ENCODE peak calls at places on chromosome 19, in five cellular contexts. I is fibroblast of lung; S is amniotic stem cell; F is activated naive CD8-positive, alpha-beta T cell treated with anti-CD3 and anti-CD28 coated beads, Interleukin-2, amount 50 U/mL, for 24 hours; V is stimulated activated CD4-positive, alpha-beta T cell treated with anti-CD3 and anti-CD28 coated beads, Interleukin-1b, Interleukin-23, amount 100 ng/mL, for 24 hours. G is an unnamed sample.

GRCh38 chr19:17837972-17838371 is 9.8 kb downstream of the JAK3 start:
- DNase-seq in I (no peak), F (no peak), S (no peak), V (no peak), G (no peak)

GRCh38 chr19:6425732-6426686 is 1.4 kb upstream of the KHSRP start:
- DNase-seq in V (no peak), F (no peak), S (no peak), I (no peak), G (no peak)

GRCh38 chr19:50510700-50511068 is 307 bp downstream of the JOSD2 start:
- DNase-seq in F (no peak), I (no peak), S (no peak), V (no peak), G (no peak)

GRCh38 chr19:42255766-42256750 is 1.1 kb upstream of the ERF start:
- DNase-seq in I (peak; percentile 39), S (no peak), V (no peak), F (peak; percentile 17), G (no peak)

GRCh38 chr19:35742121-35742724 is at the start of gene IGFLR1:
- DNase-seq in F (peak; percentile 86), V (peak; percentile 60), S (no peak), I (no peak), G (peak; percentile 88)

GRCh38 chr19:49145485-49146407 is 9.4 kb downstream of the HRC start:
- DNase-seq in F (peak; percentile 88), V (peak; percentile 69), I (peak; percentile 75), S (no peak), G (peak; percentile 67)

GRCh38 chr19:40716031-40716654 is 543 bp downstream of the COQ8B start:
- DNase-seq in V (peak; percentile 51), I (no peak), S (peak; percentile 89), F (peak; percentile 78), G (no peak)

GRCh38 chr19:57465680-57466381 is 8.9 kb upstream of the VN1R1 start:
- DNase-seq in S (no peak), I (no peak), V (no peak), F (no peak), G (peak; percentile 57)

GRCh38 chr19:47309038-47309437 is 623 bp upstream of the C5AR1 start:
- DNase-seq in V (no peak), I (peak; percentile 23), S (no peak), F (no peak), G (no peak)

GRCh38 chr19:42412223-42412622 is 15.0 kb downstream of the LIPE start:
- DNase-seq in V (no peak), I (no peak), S (no peak), F (no peak), G (no peak)

GRCh38 chr19:38316477-38317067 is 825 bp upstream of the YIF1B start:
- DNase-seq in S (no peak), F (no peak), I (no peak), V (no peak), G (no peak)